ENCODE peak calls at places on chromosomes 7 and 10, in four cellular contexts. D, E, F and X are unnamed samples.

GRCh38 chr7:91397099-91397498 is 132.9 kb downstream of the FZD1 start:
- DNase-seq in D (no peak), E (no peak), F (no peak), X (peak; percentile 6)

GRCh38 chr10:71128311-71129010 is 83.9 kb upstream of the UNC5B start:
- DNase-seq in D (no peak), E (no peak), F (no peak), X (no peak)

GRCh38 chr7:107119376-107120100 is 49.3 kb upstream of the HBP1 start:
- DNase-seq in D (no peak), E (no peak), F (no peak), X (no peak)

GRCh38 chr10:61754553-61755540 is 92.1 kb downstream of the CABCOCO1 start:
- DNase-seq in D (no peak), E (no peak), F (no peak), X (peak; percentile 35)

GRCh38 chr10:49499305-49499851 is 39.5 kb downstream of the ERCC6 start:
- DNase-seq in D (no peak), E (no peak), F (no peak), X (no peak)

GRCh38 chr10:34906021-34906965 is 91.2 kb upstream of the PARD3 start:
- DNase-seq in D (peak; percentile 74), E (peak; percentile 63), F (peak; percentile 61), X (peak; percentile 55)

GRCh38 chr7:131010714-131011436 is 276.9 kb upstream of the KLF14 start:
- DNase-seq in D (no peak), E (no peak), F (no peak), X (peak; percentile 63)

GRCh38 chr7:11237742-11238141 is 264.1 kb downstream of the PHF14 start:
- DNase-seq in D (peak; percentile 31), E (no peak), F (no peak), X (no peak)

GRCh38 chr7:42456756-42457276 is 219.8 kb upstream of the GLI3 start:
- DNase-seq in D (no peak), E (no peak), F (no peak), X (no peak)

GRCh38 chr7:30247546-30248386 is 36.6 kb upstream of the ZNRF2 start:
- DNase-seq in D (no peak), E (no peak), F (no peak), X (no peak)

GRCh38 chr10:122154733-122155366 is 116.2 kb upstream of the BTBD16 start:
- DNase-seq in D (peak; percentile 75), E (peak; percentile 72), F (no peak), X (peak; percentile 83)

GRCh38 chr10:116732546-116732945 is 9.8 kb downstream of the HSPA12A start:
- DNase-seq in D (no peak), E (peak; percentile 32), F (no peak), X (no peak)

GRCh38 chr10:101258179-101258885 is 29.1 kb upstream of the LBX1 start:
- DNase-seq in D (peak; percentile 64), E (peak; percentile 77), F (no peak), X (no peak)

GRCh38 chr7:77887567-77887966 is 89.0 kb downstream of the PHTF2 start:
- DNase-seq in D (no peak), E (no peak), F (no peak), X (peak; percentile 87)

GRCh38 chr7:129739427-129739826 is 127.9 kb downstream of the NRF1 start:
- DNase-seq in D (no peak), E (no peak), F (no peak), X (peak; percentile 76)

GRCh38 chr7:10618934-10619333 is 354.7 kb upstream of the PHF14 start:
- DNase-seq in D (no peak), E (no peak), F (no peak), X (no peak)

GRCh38 chr7:151351027-151351426 is 9.4 kb downstream of the NUB1 start:
- DNase-seq in D (peak; percentile 54), E (peak; percentile 54), F (peak; percentile 77), X (no peak)

GRCh38 chr7:16791071-16791470 is 13.7 kb downstream of the AGR2 start:
- DNase-seq in D (no peak), E (no peak), F (no peak), X (no peak)

GRCh38 chr10:1572519-1573333 is 164.6 kb downstream of the ADARB2 start:
- DNase-seq in D (no peak), E (no peak), F (no peak), X (no peak)
- H3K56ac ChIP-seq in D (no peak overlapping the region), E (no peak overlapping the region), F (no peak overlapping the region), X (no peak overlapping the region)

GRCh38 chr10:131162211-131162610 is 149.3 kb downstream of the TCERG1L start:
- DNase-seq in D (no peak), E (no peak), F (no peak), X (no peak)

GRCh38 chr10:131163444-131163843 is 148.1 kb downstream of the TCERG1L start:
- DNase-seq in D (no peak), E (no peak), F (no peak), X (no peak)

GRCh38 chr10:131161087-131161486 is 150.4 kb downstream of the TCERG1L start:
- DNase-seq in D (no peak), E (no peak), F (no peak), X (no peak)

GRCh38 chr10:131165092-131165491 is 146.4 kb downstream of the TCERG1L start:
- DNase-seq in D (no peak), E (no peak), F (no peak), X (no peak)

GRCh38 chr10:131162866-131163265 is 148.7 kb downstream of the TCERG1L start:
- DNase-seq in D (no peak), E (no peak), F (no peak), X (no peak)
- H3K56ac ChIP-seq in D (no peak overlapping the region), E (no peak overlapping the region), F (no peak overlapping the region), X (no peak overlapping the region)

DNA sequence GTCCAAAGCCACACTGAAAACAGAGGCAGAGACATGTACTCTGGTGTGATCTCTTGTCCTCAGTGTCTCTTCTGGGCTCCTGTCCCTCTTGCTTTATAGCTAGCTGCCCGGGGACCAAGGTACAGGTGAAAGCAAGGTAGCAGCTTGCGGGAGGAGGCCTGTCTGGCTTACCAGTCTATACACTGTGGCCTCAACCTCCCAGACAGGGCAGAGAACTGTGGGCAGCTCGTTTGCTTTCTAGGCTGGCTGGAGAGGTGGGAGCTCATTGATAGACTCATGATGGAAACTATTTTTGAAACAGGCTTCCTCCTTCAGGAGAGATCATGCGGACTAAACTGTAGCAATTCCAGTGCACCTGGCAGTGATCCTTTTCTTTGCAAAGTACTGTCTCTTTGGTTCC is 4.6 kb downstream of the CYREN start:
- DNase-seq in D (no peak), E (no peak), F (no peak), X (no peak)
- H3K56ac ChIP-seq in D (no peak overlapping the region), E (no peak overlapping the region), F (no peak overlapping the region), X (no peak overlapping the region)

GRCh38 chr7:33909312-33909711 is 4.0 kb downstream of the BMPER start:
- DNase-seq in D (no peak), E (no peak), F (no peak), X (no peak)

GRCh38 chr7:33905389-33906032 is at the start of gene BMPER:
- DNase-seq in D (peak; percentile 82), E (peak; percentile 90), F (peak; percentile 67), X (peak; percentile 19)

GRCh38 chr7:33906697-33907096 is 1.4 kb downstream of the BMPER start:
- DNase-seq in D (no peak), E (no peak), F (no peak), X (no peak)

GRCh38 chr7:33909755-33910154 is 4.4 kb downstream of the BMPER start:
- DNase-seq in D (no peak), E (no peak), F (no peak), X (no peak)

DNA sequence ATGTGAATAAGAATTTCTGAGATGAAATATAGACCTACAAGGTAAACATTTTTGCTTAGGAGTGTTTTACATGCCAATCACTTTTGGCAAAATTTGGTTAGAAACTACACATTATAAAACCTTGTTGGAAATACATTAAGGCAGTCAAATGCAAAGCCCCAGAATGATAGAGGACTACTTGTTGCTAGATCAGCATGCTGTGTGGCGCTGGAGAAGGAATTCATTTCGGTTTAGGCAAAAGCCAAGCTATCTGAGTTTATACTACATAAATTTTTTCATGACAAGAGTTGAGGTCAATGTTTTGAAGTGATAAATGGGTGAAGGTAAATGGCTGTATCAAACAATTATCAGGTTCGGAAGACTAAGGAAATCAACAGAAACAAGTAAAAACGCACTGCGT is 2.3 kb downstream of the BMPER start:
- DNase-seq in D (no peak), E (no peak), F (no peak), X (no peak)
- H3K56ac ChIP-seq in D (no peak overlapping the region), E (no peak overlapping the region), F (no peak overlapping the region), X (no peak overlapping the region)

DNA sequence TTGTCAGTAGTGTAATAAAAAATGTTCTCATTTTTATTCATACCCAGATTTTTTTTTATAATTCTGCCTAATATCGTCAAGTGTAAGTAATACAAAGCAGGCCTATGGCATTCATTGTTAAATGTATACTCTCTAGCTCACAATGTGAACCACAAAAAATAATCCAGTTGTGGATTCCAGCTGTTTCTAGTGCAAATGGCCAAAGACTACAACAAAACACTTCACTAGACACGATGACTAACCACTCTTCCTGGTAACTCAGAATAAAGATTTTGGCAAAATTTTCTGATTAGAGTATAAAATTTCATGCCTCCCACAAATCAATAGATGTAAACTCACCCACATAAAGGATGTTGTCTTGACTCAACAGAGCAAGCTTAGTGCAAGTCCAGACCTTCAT is 396.6 kb downstream of the DGKB start:
- DNase-seq in D (no peak), E (no peak), F (no peak), X (no peak)
- H3K56ac ChIP-seq in D (no peak overlapping the region), E (no peak overlapping the region), F (no peak overlapping the region), X (no peak overlapping the region)

DNA sequence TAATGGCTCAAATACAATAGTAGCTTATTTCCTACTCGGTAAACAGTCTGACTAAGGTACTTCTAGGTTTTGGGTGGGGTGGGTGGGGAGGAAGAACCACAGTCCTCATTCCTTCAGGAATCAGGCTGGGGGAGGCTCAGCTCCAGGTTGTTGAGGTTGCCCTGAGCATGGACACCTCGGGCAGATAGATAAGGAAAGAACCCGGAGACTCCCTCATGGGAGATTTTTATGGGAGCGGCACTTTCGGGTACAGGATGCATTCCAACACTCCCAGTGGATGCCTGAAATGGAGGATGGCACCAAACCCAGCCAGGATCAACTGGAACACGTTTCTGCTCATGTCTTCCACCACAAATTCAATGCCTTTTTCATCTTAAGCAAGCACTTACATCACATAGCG is 5.5 kb upstream of the GSDME start:
- DNase-seq in D (no peak), E (no peak), F (no peak), X (no peak)
- H3K56ac ChIP-seq in D (no peak overlapping the region), E (no peak overlapping the region), F (no peak overlapping the region), X (no peak overlapping the region)